ENCODE peak calls at places on chromosomes 1 and 21, in five cellular contexts. F is HFF-Myc, D is tibial artery, V is dorsolateral prefrontal cortex, C is uterus. M is an unnamed sample.

GRCh38 chr1:15836772-15837669 is 10.5 kb upstream of the SPEN start:
- DNase-seq in F (no peak), D (no peak), V (no peak), C (peak; percentile 32), M (no peak)

GRCh38 chr1:211326528-211327340 is at the start of gene TRAF5:
- DNase-seq in F (no peak), D (peak; percentile 49), V (no peak), C (peak; percentile 63), M (no peak)

GRCh38 chr1:211735208-211736170 is 60.1 kb upstream of the NEK2 start:
- DNase-seq in F (peak; percentile 63), D (no peak), V (peak; percentile 79), C (no peak), M (no peak)

GRCh38 chr1:223016381-223016780 is 126.7 kb downstream of the TLR5 start:
- DNase-seq in F (no peak), D (no peak), V (no peak), C (no peak), M (no peak)

GRCh38 chr1:160665330-160666078 is 18.7 kb upstream of the SLAMF1 start:
- DNase-seq in F (no peak), D (no peak), V (no peak), C (no peak), M (no peak)

GRCh38 chr1:180672105-180672504 is 40.3 kb downstream of the XPR1 start:
- DNase-seq in F (no peak), D (no peak), V (no peak), C (no peak), M (no peak)

GRCh38 chr1:44422161-44422560 is 17.1 kb downstream of the RNF220 start:
- DNase-seq in F (no peak), D (no peak), V (no peak), C (no peak), M (no peak)

GRCh38 chr1:156502749-156503671 is 2.4 kb upstream of the MEF2D start:
- DNase-seq in F (peak; percentile 70), D (peak; percentile 92), V (peak; percentile 86), C (peak; percentile 81), M (no peak)

GRCh38 chr1:246647513-246647912 is 76.7 kb upstream of the SCCPDH start:
- DNase-seq in F (no peak), D (no peak), V (no peak), C (no peak), M (no peak)

GRCh38 chr1:24910751-24911650 is 19.1 kb downstream of the RUNX3 start:
- DNase-seq in F (no peak), D (no peak), V (no peak), C (no peak), M (no peak)

GRCh38 chr1:9070421-9071015 is 1.1 kb upstream of the SLC2A5 start:
- DNase-seq in F (no peak), D (no peak), V (no peak), C (no peak), M (no peak)

GRCh38 chr21:45054162-45054926 is 20.0 kb upstream of the ADARB1 start:
- DNase-seq in F (no peak), D (no peak), V (no peak), C (no peak), M (no peak)

GRCh38 chr21:43658769-43659135 is 536 bp downstream of the HSF2BP start:
- DNase-seq in F (no peak), D (no peak), V (no peak), C (peak; percentile 25), M (no peak)

GRCh38 chr1:227285745-227286144 is 32.5 kb downstream of the CDC42BPA start:
- DNase-seq in F (no peak), D (no peak), V (no peak), C (no peak), M (no peak)

GRCh38 chr1:219580019-219580676 is 32.8 kb downstream of the ZC3H11B start:
- DNase-seq in F (no peak), D (no peak), V (no peak), C (no peak), M (no peak)

GRCh38 chr1:185483647-185484450 is 166.8 kb upstream of the IVNS1ABP start:
- DNase-seq in F (peak; percentile 69), D (peak; percentile 31), V (no peak), C (no peak), M (no peak)

GRCh38 chr1:19208710-19209438 is 1.2 kb downstream of the UBR4 start:
- DNase-seq in F (no peak), D (no peak), V (no peak), C (no peak), M (no peak)

GRCh38 chr1:75087278-75087677 is 46.9 kb upstream of the LHX8 start:
- DNase-seq in F (no peak), D (no peak), V (no peak), C (no peak), M (no peak)

GRCh38 chr1:5717031-5717682 is 275.1 kb downstream of the NPHP4 start:
- DNase-seq in F (no peak), D (no peak), V (no peak), C (no peak), M (no peak)

GRCh38 chr1:28631713-28632112 is 11.2 kb downstream of the TAF12 start:
- DNase-seq in F (no peak), D (no peak), V (no peak), C (no peak), M (no peak)

GRCh38 chr1:36157115-36157903 is 1.3 kb downstream of the MAP7D1 start:
- DNase-seq in F (no peak), D (peak; percentile 62), V (no peak), C (no peak), M (no peak)

GRCh38 chr1:42335809-42336518 is 929 bp upstream of the FOXJ3 start:
- DNase-seq in F (no peak), D (peak; percentile 38), V (no peak), C (no peak), M (no peak)

GRCh38 chr1:235502601-235503332 is 1.5 kb downstream of the B3GALNT2 start:
- DNase-seq in F (no peak), D (no peak), V (no peak), C (no peak), M (no peak)

GRCh38 chr1:217522280-217522679 is 108.6 kb downstream of the GPATCH2 start:
- DNase-seq in F (no peak), D (no peak), V (no peak), C (no peak), M (no peak)

GRCh38 chr1:2376261-2376741 is 15.1 kb downstream of the MORN1 start:
- DNase-seq in F (no peak), D (no peak), V (no peak), C (no peak), M (no peak)

GRCh38 chr1:198019126-198019525 is 102.0 kb downstream of the LHX9 start:
- DNase-seq in F (no peak), D (no peak), V (no peak), C (no peak), M (no peak)

GRCh38 chr1:98388431-98388830 is 273.1 kb upstream of the SNX7 start:
- DNase-seq in F (peak; percentile 77), D (peak; percentile 24), V (no peak), C (no peak), M (peak; percentile 3)

GRCh38 chr1:227762231-227762911 is 27.1 kb downstream of the SNAP47 start:
- DNase-seq in F (peak; percentile 49), D (peak; percentile 72), V (peak; percentile 87), C (peak; percentile 85), M (peak; percentile 36)

GRCh38 chr1:85278853-85279314 is 2.5 kb upstream of the BCL10 start:
- DNase-seq in F (peak; percentile 92), D (peak; percentile 65), V (no peak), C (no peak), M (peak; percentile 45)

GRCh38 chr1:117210831-117211261 is at the start of gene VTCN1:
- DNase-seq in F (no peak), D (no peak), V (no peak), C (no peak), M (no peak)

GRCh38 chr1:54850737-54851136 is 36.3 kb downstream of the DHCR24 start:
- DNase-seq in F (no peak), D (peak; percentile 35), V (no peak), C (no peak), M (no peak)

GRCh38 chr1:16248007-16248436 is 11.0 kb upstream of the CPLANE2 start:
- DNase-seq in F (no peak), D (no peak), V (no peak), C (no peak), M (no peak)

GRCh38 chr1:229590119-229590518 is 31.6 kb upstream of the ABCB10 start:
- DNase-seq in F (no peak), D (no peak), V (no peak), C (no peak), M (no peak)

GRCh38 chr1:215002471-215002870 is 80.1 kb upstream of the KCNK2 start:
- DNase-seq in F (peak; percentile 70), D (no peak), V (no peak), C (no peak), M (no peak)

GRCh38 chr1:209457618-209458017 is 125.9 kb upstream of the CAMK1G start:
- DNase-seq in F (no peak), D (no peak), V (no peak), C (no peak), M (no peak)

GRCh38 chr21:45957986-45958610 is 23.5 kb upstream of the COL6A1 start:
- DNase-seq in F (no peak), D (peak; percentile 83), V (no peak), C (peak; percentile 59), M (no peak)

GRCh38 chr1:201568859-201569294 is 29.9 kb downstream of the NAV1 start:
- DNase-seq in F (no peak), D (no peak), V (no peak), C (no peak), M (no peak)

GRCh38 chr1:68977211-68977610 is 480.3 kb upstream of the DEPDC1 start:
- DNase-seq in F (no peak), D (no peak), V (no peak), C (no peak), M (no peak)

GRCh38 chr1:16430598-16430997 is 6.6 kb downstream of the SPATA21 start:
- DNase-seq in F (no peak), D (no peak), V (no peak), C (no peak), M (no peak)

GRCh38 chr1:185652348-185652747 is 81.8 kb upstream of the HMCN1 start:
- DNase-seq in F (no peak), D (no peak), V (no peak), C (no peak), M (no peak)

GRCh38 chr1:86940599-86940998 is 26.2 kb downstream of the HS2ST1 start:
- DNase-seq in F (no peak), D (no peak), V (no peak), C (no peak), M (no peak)
- TF ChIP-seq CTCF in F (no peak), D (no peak), V (no peak), C (no peak), M (no peak)

GRCh38 chr1:30807318-30808066 is 49.9 kb upstream of the LAPTM5 start:
- DNase-seq in F (no peak), D (no peak), V (no peak), C (no peak), M (no peak)
- H3K4me3 ChIP-seq in F (no peak overlapping the region), D (peak overlapping the region; percentile 22), V (no peak overlapping the region), C (no peak overlapping the region), M (no peak overlapping the region)

GRCh38 chr1:33050221-33051076 is 13.8 kb upstream of the AK2 start:
- DNase-seq in F (peak; percentile 63), D (no peak), V (no peak), C (no peak), M (no peak)
- TF ChIP-seq CTCF in F (no peak), D (no peak), V (no peak), C (no peak), M (no peak)

GRCh38 chr1:233295775-233296322 is 324 bp upstream of the PCNX2 start:
- DNase-seq in F (no peak), D (no peak), V (peak; percentile 83), C (no peak), M (no peak)
- H3K4me3 ChIP-seq in F (peak overlapping the region; percentile 86), D (peak overlapping the region; percentile 69), V (peak overlapping the region; percentile 85), C (peak overlapping the region; percentile 16), M (peak overlapping the region; percentile 68)